ENCODE peak calls at places on chromosomes 4 and X, in six cellular contexts. H, G, R, C, P and I are unnamed samples.

GRCh38 chr4:56876264-56876663 is 31.4 kb upstream of the REST start:
- DNase-seq in P (no peak), H (no peak), C (no peak), G (no peak), R (no peak), I (no peak)

GRCh38 chr4:48725414-48725813 is 54.7 kb downstream of the FRYL start:
- DNase-seq in P (no peak), C (no peak), R (no peak), H (no peak), G (no peak), I (no peak)

GRCh38 chr4:81314897-81315470 is 100.0 kb upstream of the PRKG2 start:
- DNase-seq in C (no peak), P (no peak), G (peak), R (no peak), H (peak), I (no peak)

GRCh38 chr4:27016551-27016950 is 155.9 kb downstream of the STIM2 start:
- DNase-seq in P (no peak), H (peak), G (peak), R (no peak), C (no peak), I (no peak)

GRCh38 chr4:53716471-53717063 is 125.3 kb upstream of the LNX1 start:
- DNase-seq in H (no peak), R (no peak), C (no peak), G (no peak), P (no peak), I (no peak)

GRCh38 chrX:2696698-2697215 is 5.7 kb downstream of the CD99 start:
- DNase-seq in P (no peak), C (no peak), G (peak), R (peak), H (peak), I (peak)

GRCh38 chrX:11758400-11759171 is 549 bp downstream of the MSL3 start:
- DNase-seq in H (peak), G (peak), R (peak), C (peak), P (peak), I (peak)

GRCh38 chr4:7194251-7195137 is 2.2 kb downstream of the SORCS2 start:
- DNase-seq in G (no peak), R (peak), C (no peak), P (no peak), H (no peak), I (no peak)

GRCh38 chrX:105190252-105190853 is 30.1 kb downstream of the TEX13A start:
- DNase-seq in R (peak), C (peak), G (peak), P (no peak), H (peak), I (peak)

GRCh38 chrX:39957816-39958561 is 139.8 kb downstream of the BCOR start:
- DNase-seq in P (no peak), R (no peak), C (no peak), G (peak), H (no peak), I (peak)

GRCh38 chrX:39956803-39957394 is 140.9 kb downstream of the BCOR start:
- DNase-seq in P (no peak), R (no peak), H (no peak), G (no peak), C (no peak), I (no peak)

GRCh38 chrX:39961441-39961840 is 136.3 kb downstream of the BCOR start:
- DNase-seq in G (no peak), C (no peak), P (no peak), H (peak), R (no peak), I (no peak)

GRCh38 chrX:39958850-39959249 is 138.9 kb downstream of the BCOR start:
- DNase-seq in R (no peak), C (no peak), H (no peak), G (no peak), P (no peak), I (no peak)

DNA sequence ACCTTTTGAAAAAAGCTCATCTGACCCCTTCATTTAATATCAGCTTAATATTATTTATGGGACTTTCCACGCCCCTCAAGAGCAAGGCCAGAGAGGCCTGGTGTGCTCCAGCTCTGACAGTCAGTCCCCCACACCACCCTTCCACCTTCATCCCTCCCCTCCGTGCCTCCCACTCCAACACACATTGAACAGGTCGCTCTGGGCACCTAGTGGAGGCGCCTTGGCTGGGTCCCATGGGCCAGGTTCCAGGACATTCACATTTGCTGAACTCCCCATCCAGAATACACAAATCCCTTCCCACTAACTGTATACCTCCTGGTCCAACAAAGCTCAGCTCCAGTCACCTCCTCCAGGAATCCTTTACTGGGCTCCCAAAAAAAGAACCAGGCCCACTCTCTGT is 137.5 kb downstream of the BCOR start:
- DNase-seq in R (no peak), C (no peak), P (no peak), G (no peak), H (no peak), I (no peak)
- TF ChIP-seq CTCF in R (no peak), C (no peak), P (no peak), G (no peak), H (no peak), I (no peak)

GRCh38 chr4:158859661-158860060 is 90.8 kb downstream of the FNIP2 start:
- DNase-seq in R (no peak), P (no peak), H (no peak), G (no peak), C (no peak), I (no peak)

GRCh38 chr4:158863296-158863695 is 94.5 kb downstream of the FNIP2 start:
- DNase-seq in R (no peak), P (no peak), H (no peak), C (no peak), G (no peak), I (no peak)

GRCh38 chr4:158861281-158861680 is 92.5 kb downstream of the FNIP2 start:
- DNase-seq in R (no peak), H (no peak), C (no peak), P (no peak), G (no peak), I (no peak)

GRCh38 chr4:158860856-158861255 is 92.0 kb downstream of the FNIP2 start:
- DNase-seq in G (no peak), R (no peak), H (no peak), C (no peak), P (no peak), I (no peak)

DNA sequence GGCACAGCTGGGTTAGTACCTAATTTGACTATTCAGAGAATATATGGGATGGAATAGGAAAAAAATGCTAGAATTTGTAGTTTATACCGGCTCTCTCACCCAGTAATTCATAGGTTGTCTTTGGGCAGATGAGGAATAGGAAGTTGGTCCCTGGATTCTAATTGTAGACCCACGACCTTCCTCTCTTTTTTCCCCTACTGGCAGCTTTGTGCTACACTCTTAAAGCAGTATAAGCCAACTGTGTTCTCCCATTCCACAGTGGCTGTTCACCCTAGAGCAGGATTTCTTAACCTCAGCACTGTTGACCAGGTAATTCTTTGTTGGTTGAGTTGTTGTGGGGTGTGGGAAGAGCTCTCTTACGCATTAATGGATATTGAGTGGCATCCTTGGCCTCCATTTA is 92.9 kb downstream of the FNIP2 start:
- DNase-seq in G (no peak), H (no peak), R (no peak), C (no peak), P (no peak), I (no peak)
- TF ChIP-seq CTCF in G (no peak), H (no peak), R (no peak), C (no peak), P (no peak), I (no peak)

GRCh38 chr4:147837435-147837834 is 105.5 kb downstream of the ARHGAP10 start:
- DNase-seq in G (no peak), R (peak), H (no peak), C (no peak), P (no peak), I (peak)
- TF ChIP-seq CTCF in G (no peak), R (no peak), H (peak), C (no peak), P (peak), I (peak)

GRCh38 chrX:17805120-17805519 is 56.0 kb downstream of the RAI2 start:
- DNase-seq in H (no peak), C (no peak), P (no peak), R (no peak), G (no peak), I (no peak)
- TF ChIP-seq CTCF in H (no peak), C (no peak), P (no peak), R (no peak), G (no peak), I (peak)

DNA sequence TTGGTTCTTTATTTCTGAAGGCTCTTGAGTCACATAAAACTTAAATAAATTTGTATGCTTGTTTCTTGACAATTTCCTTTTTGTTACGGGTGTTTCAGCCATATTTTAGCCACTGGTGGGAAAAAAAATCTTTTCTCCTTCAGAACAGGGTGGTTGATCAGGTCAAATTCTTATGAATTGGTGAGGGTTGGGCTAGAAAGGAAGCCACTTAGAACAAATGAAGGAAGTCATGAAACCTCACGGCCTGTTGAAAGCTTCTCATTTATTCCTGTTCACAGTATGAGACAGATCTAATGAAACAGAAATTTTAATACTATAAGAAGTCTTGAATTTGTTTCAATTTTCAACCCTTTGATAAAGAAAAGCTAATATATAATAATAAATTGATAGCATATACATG is 12.1 kb upstream of the PDLIM5 start:
- DNase-seq in H (no peak), R (no peak), G (no peak), P (no peak), C (no peak), I (no peak)
- TF ChIP-seq CTCF in H (no peak), R (no peak), G (no peak), P (no peak), C (no peak), I (no peak)

GRCh38 chr4:123505457-123506310 is 109.1 kb downstream of the SPRY1 start:
- DNase-seq in P (peak), R (peak), C (peak), H (peak), G (peak), I (no peak)
- TF ChIP-seq CTCF in P (no peak), R (no peak), C (no peak), H (no peak), G (no peak), I (no peak)

DNA sequence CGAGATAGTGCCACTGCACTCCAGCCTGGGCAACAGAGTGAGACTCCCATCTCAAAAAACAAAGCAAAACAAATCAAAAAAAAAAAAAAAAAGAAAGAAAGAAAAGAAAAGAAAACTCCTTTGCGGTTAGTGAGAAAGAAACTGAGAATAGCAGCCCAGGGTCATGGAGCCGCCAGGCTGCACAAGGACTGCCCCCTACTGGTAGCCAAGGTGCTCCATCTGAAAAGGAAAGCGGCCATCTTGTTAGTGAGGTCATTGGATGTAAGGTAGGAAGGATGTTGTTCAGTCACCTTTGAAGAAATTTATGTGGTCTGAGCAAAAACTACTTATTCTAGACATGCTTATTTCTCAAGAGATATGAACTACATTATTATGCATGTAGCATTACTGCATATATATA is 660.6 kb upstream of the TENM3 start:
- DNase-seq in H (no peak), G (no peak), P (no peak), R (peak), C (peak), I (no peak)
- TF ChIP-seq CTCF in H (no peak), G (no peak), P (no peak), R (peak), C (peak), I (peak)

GRCh38 chr4:174873931-174874330 is 44.2 kb upstream of the ADAM29 start:
- DNase-seq in C (no peak), P (no peak), R (peak), H (peak), G (no peak), I (no peak)
- TF ChIP-seq CTCF in C (no peak), P (no peak), R (peak), H (peak), G (no peak), I (no peak)

GRCh38 chr4:67234296-67234695 is 311.0 kb downstream of the CENPC start:
- DNase-seq in R (no peak), C (no peak), H (no peak), P (no peak), G (no peak), I (no peak)

DNA sequence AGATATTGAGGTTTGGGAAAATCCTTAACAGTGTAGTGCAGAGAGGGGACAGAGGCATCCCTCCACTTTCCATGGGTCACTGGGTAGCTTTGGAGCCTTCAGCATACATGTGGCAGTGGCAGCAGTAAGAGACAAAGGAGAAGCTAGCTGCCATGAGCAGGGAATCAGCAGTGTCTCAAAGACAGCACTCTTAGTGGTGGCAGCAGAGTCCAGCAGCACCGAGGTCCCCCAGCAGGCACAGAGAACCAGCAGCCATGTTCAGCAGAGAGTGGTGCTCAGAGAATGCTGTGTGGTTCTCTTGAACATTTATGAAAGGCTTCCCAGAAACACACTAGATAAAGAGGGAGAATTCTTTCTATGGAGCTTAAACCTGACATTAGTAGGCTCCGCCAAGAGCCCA is 308.5 kb downstream of the CENPC start:
- DNase-seq in C (no peak), P (no peak), H (no peak), G (no peak), R (no peak), I (no peak)
- TF ChIP-seq CTCF in C (no peak), P (no peak), H (no peak), G (no peak), R (no peak), I (no peak)